ENCODE peak calls at places on chromosomes 3 and 15, in eight cellular contexts. R is kidney; J is thoracic aorta; A is transverse colon; H is cardiac muscle cell; G is pancreas; F is IMR-90; K is CD8-positive, alpha-beta T cell. Y is an unnamed sample. For H3K9me3, the result is how much of the 10 kb centered on the place peaks cover.

GRCh38 chr3:10419637-10420232 is 85.7 kb downstream of the ATP2B2 start:
- DNase-seq in R (no peak), K (peak), F (peak), J (no peak), H (no peak), A (no peak), G (no peak), Y (no peak)

GRCh38 chr3:14831916-14832430 is 13.2 kb downstream of the FGD5 start:
- DNase-seq in J (no peak), R (no peak), A (no peak), H (no peak), K (no peak), G (no peak), F (no peak), Y (no peak)

GRCh38 chr3:21755896-21756295 is 4.9 kb upstream of the ZNF385D start:
- DNase-seq in R (no peak), J (no peak), G (no peak), F (no peak), A (no peak), K (no peak), H (no peak), Y (no peak)

GRCh38 chr15:82709421-82710207 is at the start of gene AP3B2:
- DNase-seq in A (peak), R (peak), F (peak), G (peak), K (peak), H (peak), J (no peak), Y (peak)

GRCh38 chr3:192259661-192260060 is 467.7 kb downstream of the FGF12 start:
- DNase-seq in H (no peak), J (no peak), K (no peak), R (no peak), G (no peak), A (no peak), F (no peak), Y (no peak)

GRCh38 chr3:18712713-18713575 is 287.8 kb upstream of the SATB1 start:
- DNase-seq in R (no peak), G (no peak), A (no peak), J (no peak), K (no peak), H (no peak), F (no peak), Y (no peak)

GRCh38 chr15:83565553-83566159 is 88.3 kb upstream of the ADAMTSL3 start:
- DNase-seq in G (no peak), J (no peak), K (no peak), F (peak), A (no peak), H (peak), R (no peak), Y (no peak)

GRCh38 chr3:70358978-70359580 is 46.6 kb upstream of the MDFIC2 start:
- DNase-seq in R (no peak), G (no peak), K (no peak), F (peak), H (peak), J (no peak), A (no peak), Y (no peak)

GRCh38 chr3:57961828-57962447 is 46.3 kb upstream of the FLNB start:
- DNase-seq in H (peak), K (no peak), F (peak), R (no peak), J (no peak), G (no peak), A (no peak), Y (no peak)

GRCh38 chr15:59662260-59662659 is 4.9 kb upstream of the GTF2A2 start:
- DNase-seq in H (peak), F (peak), A (no peak), J (no peak), R (no peak), G (no peak), K (no peak), Y (no peak)

GRCh38 chr3:53084310-53085001 is 38.6 kb upstream of the SFMBT1 start:
- DNase-seq in R (no peak), J (no peak), A (no peak), H (no peak), G (peak), K (no peak), F (no peak), Y (no peak)

GRCh38 chr3:73801444-73801843 is 176.7 kb upstream of the PDZRN3 start:
- DNase-seq in A (no peak), G (no peak), R (no peak), J (no peak), K (no peak), F (peak), H (no peak), Y (no peak)

GRCh38 chr3:143329567-143330164 is 210.1 kb downstream of the CHST2 start:
- DNase-seq in G (no peak), H (peak), F (no peak), K (no peak), J (no peak), A (no peak), R (peak), Y (no peak)

GRCh38 chr15:70101459-70102113 is 3.9 kb upstream of the TLE3 start:
- DNase-seq in R (no peak), G (no peak), J (peak), K (no peak), A (peak), H (peak), F (peak), Y (peak)

GRCh38 chr3:48372862-48373435 is 930 bp downstream of the FBXW12 start:
- DNase-seq in R (no peak), G (no peak), A (no peak), F (no peak), K (no peak), H (no peak), J (no peak), Y (no peak)

GRCh38 chr3:23747841-23748240 is 57.9 kb upstream of the UBE2E1 start:
- DNase-seq in F (no peak), H (no peak), A (no peak), G (no peak), K (no peak), R (no peak), J (no peak), Y (no peak)

GRCh38 chr3:171282041-171282440 is 178.2 kb downstream of the TNIK start:
- DNase-seq in H (peak), F (peak), R (no peak), G (no peak), J (no peak), K (no peak), A (no peak), Y (no peak)

GRCh38 chr15:63870403-63871209 is 36.9 kb upstream of the HERC1 start:
- DNase-seq in A (no peak), K (no peak), R (peak), J (no peak), G (no peak), F (peak), H (peak), Y (no peak)

GRCh38 chr3:53547327-53547726 is 52.9 kb downstream of the CACNA1D start:
- DNase-seq in J (no peak), F (no peak), H (no peak), G (no peak), A (no peak), R (no peak), K (no peak), Y (no peak)

GRCh38 chr15:63504979-63505841 is 817 bp downstream of the USP3 start:
- DNase-seq in F (peak), K (peak), J (no peak), H (peak), A (peak), G (peak), R (peak), Y (peak)

GRCh38 chr15:47293763-47294162 is 423.5 kb upstream of the SEMA6D start:
- DNase-seq in H (peak), R (peak), A (peak), F (peak), K (no peak), J (no peak), G (no peak), Y (peak)

GRCh38 chr3:2792432-2792831 is 317.7 kb downstream of the IL5RA start:
- DNase-seq in J (no peak), G (no peak), R (no peak), K (no peak), F (no peak), H (no peak), A (no peak), Y (no peak)

GRCh38 chr3:105866656-105867653 is 1.9 kb downstream of the CBLB start:
- DNase-seq in H (peak), R (no peak), F (peak), K (no peak), G (no peak), A (no peak), J (no peak), Y (no peak)

GRCh38 chr3:130658666-130659065 is 88.0 kb downstream of the PIK3R4 start:
- DNase-seq in F (peak), G (no peak), H (peak), A (no peak), K (no peak), R (no peak), J (no peak), Y (no peak)

GRCh38 chr15:40323239-40323952 is at the start of gene INAFM2:
- DNase-seq in H (peak), K (peak), A (peak), G (peak), R (peak), J (peak), F (peak), Y (peak)

DNA sequence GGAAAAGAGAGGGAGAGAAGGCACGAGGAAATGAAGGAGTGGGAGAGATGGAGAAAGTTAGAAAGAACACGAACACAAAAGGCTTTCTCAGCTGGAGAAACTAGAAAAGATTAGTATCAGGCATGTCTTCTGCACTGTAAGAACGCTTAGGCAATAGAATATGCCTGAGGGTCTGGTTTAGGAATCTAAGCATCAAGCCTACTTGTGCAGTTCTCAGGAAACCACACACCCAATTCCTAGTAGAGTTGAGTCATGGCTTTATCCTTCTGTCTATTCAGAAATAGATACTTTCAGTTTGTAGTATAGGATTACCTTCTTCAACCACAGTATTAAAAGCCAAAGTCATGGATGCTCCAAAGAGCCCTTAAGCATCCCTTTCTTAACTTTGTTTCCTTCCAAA is 969.4 kb downstream of the NTRK3 start:
- DNase-seq in A (no peak), R (no peak), G (no peak), J (no peak), K (no peak), H (peak), F (peak), Y (no peak)
- H3K9me3 ChIP-seq in A (under half), R (under half), G (under half), J (under half), K (under half), H (under half), F (under half), Y (under half)

GRCh38 chr3:69322110-69322509 is 63.8 kb downstream of the FRMD4B start:
- DNase-seq in A (no peak), G (no peak), H (no peak), J (no peak), K (no peak), F (no peak), R (no peak), Y (no peak)

GRCh38 chr3:69326821-69327433 is 59.0 kb downstream of the FRMD4B start:
- DNase-seq in F (no peak), G (no peak), R (no peak), K (no peak), A (no peak), H (no peak), J (no peak), Y (no peak)

GRCh38 chr3:69325151-69325550 is 60.7 kb downstream of the FRMD4B start:
- DNase-seq in K (no peak), J (no peak), R (no peak), A (no peak), F (no peak), G (no peak), H (no peak), Y (no peak)

GRCh38 chr3:69323941-69324340 is 61.9 kb downstream of the FRMD4B start:
- DNase-seq in R (no peak), G (no peak), H (no peak), K (no peak), F (no peak), J (no peak), A (no peak), Y (no peak)

DNA sequence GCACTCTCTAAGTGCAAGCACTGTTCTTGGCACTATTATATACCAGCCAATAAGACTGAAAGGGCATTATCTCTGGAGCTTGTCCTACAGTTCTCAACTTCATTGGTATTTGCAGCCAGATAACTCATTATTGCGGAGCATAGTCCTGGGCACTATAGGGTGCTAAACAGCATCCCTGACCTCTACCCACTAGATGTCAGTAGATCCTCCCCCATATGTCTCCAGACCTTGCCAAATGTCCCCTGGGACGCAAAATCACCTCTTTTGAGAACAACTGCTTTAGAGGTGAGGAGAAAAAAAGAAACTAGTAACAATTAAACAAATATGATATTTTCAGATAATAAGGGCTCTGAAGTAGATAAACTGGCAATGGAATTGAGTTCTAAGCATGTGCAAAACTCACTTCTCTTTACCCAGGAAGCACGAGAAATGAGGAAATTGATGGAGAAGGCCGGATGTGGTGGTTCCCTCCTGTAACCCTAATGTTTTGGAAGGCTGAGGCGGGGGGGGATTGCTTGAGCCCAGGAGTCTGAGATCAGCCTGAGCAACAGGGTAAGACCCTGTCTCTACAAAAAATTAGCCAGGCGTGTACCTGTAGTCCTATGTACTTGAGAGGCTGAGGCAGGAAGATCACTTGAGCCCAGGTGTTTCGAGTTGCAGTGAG is 61.4 kb downstream of the FRMD4B start:
- DNase-seq in H (no peak), F (no peak), A (no peak), G (no peak), J (no peak), R (no peak), K (no peak), Y (no peak)
- TF ChIP-seq CTCF in H (peak), F (no peak), A (no peak), G (no peak), J (no peak), R (peak), K (peak), Y (no peak)

GRCh38 chr15:78154955-78155354 is 5.8 kb downstream of the IDH3A start:
- DNase-seq in H (no peak), J (no peak), K (no peak), G (no peak), F (no peak), A (no peak), R (no peak), Y (no peak)
- H3K4me3 ChIP-seq in H (no peak), J (peak), K (no peak), G (no peak), F (no peak), A (no peak), R (no peak), Y (no peak)

GRCh38 chr3:7209098-7209497 is 348.2 kb downstream of the GRM7 start:
- DNase-seq in H (no peak), F (no peak), R (no peak), K (no peak), A (no peak), J (no peak), G (no peak), Y (no peak)
- H3K9me3 ChIP-seq in H (under half), F (under half), R (under half), K (under half), A (under half), J (under half), G (under half), Y (under half)

GRCh38 chr15:35755237-35755802 is 209.4 kb upstream of the DPH6 start:
- DNase-seq in H (no peak), A (no peak), J (no peak), G (no peak), R (no peak), F (no peak), K (no peak), Y (no peak)

GRCh38 chr15:35751421-35752133 is 205.6 kb upstream of the DPH6 start:
- DNase-seq in G (peak), J (peak), A (peak), K (peak), R (peak), F (peak), H (peak), Y (peak)

GRCh38 chr15:35753486-35753885 is 207.5 kb upstream of the DPH6 start:
- DNase-seq in F (peak), K (no peak), A (no peak), J (no peak), G (no peak), H (no peak), R (no peak), Y (no peak)

GRCh38 chr15:35750051-35750450 is 204.1 kb upstream of the DPH6 start:
- DNase-seq in K (no peak), G (no peak), A (no peak), J (no peak), F (no peak), H (no peak), R (no peak), Y (no peak)

DNA sequence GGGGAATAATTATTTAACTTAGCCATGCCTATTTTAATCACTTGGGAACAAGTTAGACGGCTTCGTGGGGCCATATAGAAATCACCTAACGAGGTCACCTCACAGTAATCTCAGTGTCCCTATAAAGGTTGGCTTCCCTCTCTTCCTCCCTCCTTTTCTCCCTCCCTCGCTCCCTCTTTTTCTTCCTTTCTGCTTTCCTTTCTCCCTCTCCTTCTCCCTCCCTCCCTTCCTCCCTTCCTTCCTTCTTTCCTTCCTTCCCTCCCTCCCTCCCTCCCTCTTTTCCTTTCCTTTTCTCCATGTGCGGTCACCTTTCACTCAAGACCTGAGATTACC is 206.1 kb upstream of the DPH6 start:
- DNase-seq in R (no peak), F (no peak), G (no peak), A (no peak), J (no peak), K (no peak), H (no peak), Y (no peak)
- TF ChIP-seq CTCF in R (no peak), F (no peak), G (no peak), A (no peak), J (no peak), K (no peak), H (no peak), Y (no peak)

GRCh38 chr3:149638401-149639092 is 19.3 kb downstream of the WWTR1 start:
- DNase-seq in A (no peak), H (peak), F (peak), J (no peak), R (no peak), G (no peak), K (no peak), Y (no peak)
- H3K4me3 ChIP-seq in A (no peak), H (no peak), F (peak), J (peak), R (peak), G (no peak), K (no peak), Y (no peak)

DNA sequence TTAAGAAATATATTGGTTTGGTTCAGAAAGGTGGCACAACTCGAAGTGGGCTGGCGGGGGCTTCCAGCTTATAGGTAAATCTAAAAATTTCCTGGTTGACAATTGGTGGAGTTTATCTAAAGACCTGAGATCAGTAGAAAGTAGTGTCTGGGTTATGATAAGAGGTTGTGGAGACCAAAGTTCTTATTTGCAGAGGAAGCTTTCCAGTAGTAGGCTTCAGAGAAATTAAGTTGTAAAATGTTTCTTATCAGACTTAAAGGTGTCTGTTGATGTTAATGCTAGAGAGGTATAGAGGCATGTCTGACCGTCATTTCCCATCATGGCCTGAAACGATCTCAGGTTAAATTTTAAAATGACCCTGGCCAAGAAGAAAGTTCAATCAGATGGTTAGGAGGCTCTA is 565.2 kb upstream of the DPPA4 start:
- DNase-seq in F (no peak), H (no peak), G (no peak), R (no peak), K (no peak), J (no peak), A (no peak), Y (no peak)
- H3K9me3 ChIP-seq in F (under half), H (under half), G (under half), R (under half), K (under half), J (under half), A (under half), Y (under half)

GRCh38 chr3:168997488-168997887 is 666.0 kb downstream of the MECOM start:
- DNase-seq in H (no peak), R (no peak), J (no peak), G (no peak), K (no peak), A (no peak), F (no peak), Y (no peak)
- TF ChIP-seq CTCF in H (no peak), R (no peak), J (no peak), G (no peak), K (no peak), A (no peak), F (no peak), Y (no peak)

GRCh38 chr3:12380408-12380795 is 91.5 kb downstream of the PPARG start:
- DNase-seq in J (no peak), A (no peak), G (no peak), R (no peak), K (no peak), H (no peak), F (no peak), Y (no peak)
- H3K4me3 ChIP-seq in J (no peak), A (no peak), G (no peak), R (no peak), K (no peak), H (no peak), F (no peak), Y (no peak)

DNA sequence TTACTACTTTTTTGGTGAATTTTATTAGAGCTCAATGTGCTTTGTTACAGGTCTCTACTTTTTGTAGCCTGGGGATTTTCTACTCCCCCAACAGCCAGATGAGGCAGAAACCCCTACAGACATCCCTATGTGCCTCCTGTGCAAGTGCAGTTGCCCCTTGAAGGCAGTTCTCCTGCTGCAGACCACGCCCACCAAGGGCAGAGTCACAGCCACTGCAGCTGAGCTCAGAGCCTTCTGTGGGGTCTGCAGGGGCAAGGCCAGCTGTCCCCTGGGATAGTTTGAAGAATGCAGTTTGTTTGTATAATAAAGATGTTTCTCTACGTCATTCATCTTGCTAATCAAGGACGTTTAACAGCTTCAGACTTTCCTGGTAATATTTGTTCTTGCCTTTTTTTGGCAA is 76.8 kb downstream of the NPAP1 start:
- DNase-seq in R (no peak), H (no peak), F (no peak), K (no peak), A (no peak), J (no peak), G (no peak), Y (no peak)
- H3K9me3 ChIP-seq in R (under half), H (under half), F (under half), K (under half), A (under half), J (under half), G (under half), Y (under half)